ENCODE peak calls at places on chromosomes 16 and 17, in seven cellular contexts. One of them, this sample, is unnamed.

GRCh38 chr17:57045868-57046671 is 39.0 kb upstream of the AKAP1 start:
- DNase-seq in Peyer's patch: peak; percentile 59
- DNase-seq in esophagus muscularis mucosa: no peak
- DNase-seq in tibial nerve: no peak
- DNase-seq in stomach: peak; percentile 70
- DNase-seq in upper lobe of left lung: peak; percentile 87
- DNase-seq in K562: no peak
- DNase-seq in this sample: peak; percentile 58

GRCh38 chr17:2064511-2064910 is 9.6 kb downstream of the HIC1 start:
- DNase-seq in tibial nerve: no peak
- DNase-seq in stomach: no peak
- DNase-seq in esophagus muscularis mucosa: peak; percentile 92
- DNase-seq in Peyer's patch: peak; percentile 77
- DNase-seq in K562: no peak
- DNase-seq in upper lobe of left lung: no peak
- DNase-seq in this sample: peak; percentile 48

GRCh38 chr16:27239906-27240655 is 28.5 kb downstream of the NSMCE1 start:
- DNase-seq in stomach: no peak
- DNase-seq in K562: no peak
- DNase-seq in tibial nerve: no peak
- DNase-seq in Peyer's patch: peak; percentile 35
- DNase-seq in esophagus muscularis mucosa: no peak
- DNase-seq in upper lobe of left lung: no peak
- DNase-seq in this sample: no peak

GRCh38 chr16:27703545-27703944 is 153.6 kb downstream of the KATNIP start:
- DNase-seq in Peyer's patch: no peak
- DNase-seq in K562: no peak
- DNase-seq in esophagus muscularis mucosa: no peak
- DNase-seq in upper lobe of left lung: no peak
- DNase-seq in tibial nerve: no peak
- DNase-seq in stomach: no peak
- DNase-seq in this sample: no peak

GRCh38 chr16:51119576-51120288 is 31.3 kb downstream of the SALL1 start:
- DNase-seq in upper lobe of left lung: no peak
- DNase-seq in Peyer's patch: no peak
- DNase-seq in K562: no peak
- DNase-seq in esophagus muscularis mucosa: no peak
- DNase-seq in stomach: no peak
- DNase-seq in tibial nerve: no peak
- DNase-seq in this sample: no peak

GRCh38 chr16:27222499-27223225 is 19.3 kb downstream of the KDM8 start:
- DNase-seq in stomach: peak; percentile 38
- DNase-seq in esophagus muscularis mucosa: peak; percentile 93
- DNase-seq in upper lobe of left lung: no peak
- DNase-seq in Peyer's patch: no peak
- DNase-seq in tibial nerve: no peak
- DNase-seq in K562: no peak
- DNase-seq in this sample: no peak

GRCh38 chr16:52545544-52546262 is 1.2 kb downstream of the TOX3 start:
- DNase-seq in stomach: no peak
- DNase-seq in upper lobe of left lung: peak; percentile 59
- DNase-seq in Peyer's patch: peak; percentile 52
- DNase-seq in esophagus muscularis mucosa: no peak
- DNase-seq in K562: no peak
- DNase-seq in tibial nerve: no peak
- DNase-seq in this sample: no peak

GRCh38 chr16:63720848-63721247 is 1401.0 kb downstream of the CDH11 start:
- DNase-seq in K562: no peak
- DNase-seq in stomach: no peak
- DNase-seq in tibial nerve: no peak
- DNase-seq in upper lobe of left lung: no peak
- DNase-seq in Peyer's patch: no peak
- DNase-seq in esophagus muscularis mucosa: no peak
- DNase-seq in this sample: no peak

GRCh38 chr17:13540546-13540945 is 61.2 kb downstream of the HS3ST3A1 start:
- DNase-seq in Peyer's patch: no peak
- DNase-seq in tibial nerve: no peak
- DNase-seq in K562: no peak
- DNase-seq in upper lobe of left lung: no peak
- DNase-seq in esophagus muscularis mucosa: no peak
- DNase-seq in stomach: no peak
- DNase-seq in this sample: no peak

GRCh38 chr17:27503636-27504035 is 47.4 kb downstream of the KSR1 start:
- DNase-seq in upper lobe of left lung: no peak
- DNase-seq in stomach: no peak
- DNase-seq in K562: no peak
- DNase-seq in Peyer's patch: no peak
- DNase-seq in esophagus muscularis mucosa: no peak
- DNase-seq in tibial nerve: no peak
- DNase-seq in this sample: no peak

GRCh38 chr16:27706803-27707685 is 157.1 kb downstream of the KATNIP start:
- DNase-seq in esophagus muscularis mucosa: no peak
- DNase-seq in Peyer's patch: peak; percentile 22
- DNase-seq in tibial nerve: no peak
- DNase-seq in stomach: no peak
- DNase-seq in K562: no peak
- DNase-seq in upper lobe of left lung: no peak
- DNase-seq in this sample: no peak

DNA sequence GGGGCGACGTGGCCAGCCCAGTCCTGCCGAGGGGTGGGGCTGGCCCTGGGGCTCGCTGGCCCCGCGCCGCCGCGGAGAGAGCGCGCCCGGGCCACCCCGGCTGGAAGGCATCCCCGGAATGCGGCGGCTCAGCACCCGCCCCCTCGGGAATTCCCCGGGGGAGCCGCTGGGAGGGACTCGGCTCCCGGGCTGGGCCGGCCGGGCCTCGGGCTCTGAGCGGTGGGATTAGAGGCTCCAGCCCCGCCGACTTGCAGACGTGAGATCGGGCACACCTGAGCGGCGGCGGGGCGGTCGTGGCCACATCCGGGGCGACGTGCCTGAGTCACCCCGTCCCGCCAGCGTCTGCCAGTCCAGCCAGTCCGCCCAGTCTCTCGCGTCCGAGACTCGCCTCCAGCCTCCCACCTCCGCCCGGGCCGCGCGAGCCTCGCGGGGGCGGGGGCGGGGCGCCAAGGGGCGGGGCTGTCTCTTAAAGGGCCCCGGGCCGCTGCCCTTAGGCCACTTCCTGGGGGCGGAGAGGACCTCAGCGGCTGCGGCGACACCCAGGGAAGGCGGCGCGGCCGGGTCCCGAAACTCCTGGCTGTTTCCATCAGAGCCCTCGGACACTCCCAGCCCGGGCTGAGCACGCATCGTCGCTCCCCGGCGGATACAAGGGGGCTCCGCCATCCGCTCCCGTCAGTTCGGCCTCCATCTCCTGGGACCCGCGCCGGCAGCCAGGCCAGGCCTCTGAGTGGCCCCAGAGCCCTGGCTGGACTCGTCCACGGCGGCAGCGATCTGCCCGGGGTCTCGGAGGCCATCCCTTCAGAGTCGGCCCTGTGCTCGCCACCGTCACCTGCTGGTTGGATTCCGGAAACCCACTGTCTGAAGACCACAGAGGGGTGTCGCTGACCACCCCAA is at the start of gene KCTD11:
- DNase-seq in K562: peak; percentile 89
- DNase-seq in tibial nerve: peak; percentile 85
- DNase-seq in upper lobe of left lung: peak; percentile 99
- DNase-seq in stomach: peak; percentile 97
- DNase-seq in esophagus muscularis mucosa: peak; percentile 96
- DNase-seq in Peyer's patch: peak; percentile 96
- DNase-seq in this sample: peak; percentile 80
- TF ChIP-seq CTCF in K562: peak; percentile 54
- TF ChIP-seq CTCF in tibial nerve: peak; percentile 61
- TF ChIP-seq CTCF in upper lobe of left lung: peak; percentile 69
- TF ChIP-seq CTCF in stomach: peak; percentile 31
- TF ChIP-seq CTCF in esophagus muscularis mucosa: peak; percentile 47
- TF ChIP-seq CTCF in Peyer's patch: peak; percentile 52
- TF ChIP-seq CTCF in this sample: no peak

GRCh38 chr16:84193480-84193879 is 2.5 kb downstream of the ADAD2 start:
- DNase-seq in upper lobe of left lung: no peak
- DNase-seq in K562: no peak
- DNase-seq in Peyer's patch: no peak
- DNase-seq in stomach: no peak
- DNase-seq in esophagus muscularis mucosa: no peak
- DNase-seq in tibial nerve: no peak
- DNase-seq in this sample: no peak

GRCh38 chr16:84194470-84195200 is 3.7 kb downstream of the ADAD2 start:
- DNase-seq in K562: no peak
- DNase-seq in upper lobe of left lung: peak; percentile 72
- DNase-seq in tibial nerve: no peak
- DNase-seq in stomach: no peak
- DNase-seq in esophagus muscularis mucosa: no peak
- DNase-seq in Peyer's patch: peak; percentile 73
- DNase-seq in this sample: no peak

GRCh38 chr16:84196101-84196500 is 5.1 kb downstream of the ADAD2 start:
- DNase-seq in K562: no peak
- DNase-seq in esophagus muscularis mucosa: no peak
- DNase-seq in tibial nerve: no peak
- DNase-seq in stomach: no peak
- DNase-seq in Peyer's patch: no peak
- DNase-seq in upper lobe of left lung: peak; percentile 58
- DNase-seq in this sample: no peak

GRCh38 chr16:84195201-84196093 is 4.5 kb downstream of the ADAD2 start:
- DNase-seq in Peyer's patch: no peak
- DNase-seq in tibial nerve: no peak
- DNase-seq in upper lobe of left lung: peak; percentile 73
- DNase-seq in stomach: no peak
- DNase-seq in esophagus muscularis mucosa: no peak
- DNase-seq in K562: no peak
- DNase-seq in this sample: no peak

GRCh38 chr16:84194018-84194417 is 3.1 kb downstream of the ADAD2 start:
- DNase-seq in esophagus muscularis mucosa: no peak
- DNase-seq in upper lobe of left lung: no peak
- DNase-seq in tibial nerve: no peak
- DNase-seq in Peyer's patch: no peak
- DNase-seq in K562: no peak
- DNase-seq in stomach: no peak
- DNase-seq in this sample: no peak
- TF ChIP-seq POLR2A in esophagus muscularis mucosa: no peak
- TF ChIP-seq POLR2A in upper lobe of left lung: no peak
- TF ChIP-seq POLR2A in tibial nerve: no peak
- TF ChIP-seq POLR2A in Peyer's patch: no peak
- TF ChIP-seq POLR2A in K562: no peak
- TF ChIP-seq POLR2A in stomach: no peak
- TF ChIP-seq POLR2A in this sample: no peak

GRCh38 chr16:56122251-56122650 is 69.0 kb upstream of the GNAO1 start:
- DNase-seq in K562: no peak
- DNase-seq in upper lobe of left lung: no peak
- DNase-seq in tibial nerve: no peak
- DNase-seq in esophagus muscularis mucosa: no peak
- DNase-seq in stomach: no peak
- DNase-seq in Peyer's patch: no peak
- DNase-seq in this sample: no peak

GRCh38 chr16:56121156-56121500 is 70.2 kb upstream of the GNAO1 start:
- DNase-seq in K562: no peak
- DNase-seq in stomach: no peak
- DNase-seq in Peyer's patch: no peak
- DNase-seq in upper lobe of left lung: no peak
- DNase-seq in esophagus muscularis mucosa: no peak
- DNase-seq in tibial nerve: no peak
- DNase-seq in this sample: peak; percentile 4

GRCh38 chr16:56120447-56121155 is 70.7 kb upstream of the GNAO1 start:
- DNase-seq in upper lobe of left lung: no peak
- DNase-seq in Peyer's patch: no peak
- DNase-seq in stomach: no peak
- DNase-seq in esophagus muscularis mucosa: no peak
- DNase-seq in tibial nerve: no peak
- DNase-seq in K562: no peak
- DNase-seq in this sample: no peak

DNA sequence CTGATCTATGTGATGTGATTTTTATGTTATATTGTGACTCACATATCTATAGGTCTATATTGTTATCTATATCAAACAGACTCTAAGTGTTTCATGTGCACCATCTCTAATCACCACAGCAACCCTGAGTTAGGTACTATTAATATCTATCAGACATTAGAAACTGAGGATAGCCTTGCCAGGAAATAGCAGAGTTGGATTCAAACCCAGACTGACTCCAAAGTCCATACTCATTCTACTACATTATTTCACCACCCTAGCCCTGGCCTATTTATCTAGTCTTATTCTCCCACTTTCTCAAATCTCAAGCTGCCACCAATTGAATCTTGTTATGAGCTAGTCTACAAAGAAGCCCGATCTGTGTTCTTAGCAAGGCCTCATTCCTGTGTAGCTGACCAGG is 65.4 kb upstream of the GNAO1 start:
- DNase-seq in esophagus muscularis mucosa: no peak
- DNase-seq in K562: no peak
- DNase-seq in upper lobe of left lung: no peak
- DNase-seq in Peyer's patch: no peak
- DNase-seq in stomach: no peak
- DNase-seq in tibial nerve: no peak
- DNase-seq in this sample: no peak
- TF ChIP-seq CTCF in esophagus muscularis mucosa: no peak
- TF ChIP-seq CTCF in K562: no peak
- TF ChIP-seq CTCF in upper lobe of left lung: no peak
- TF ChIP-seq CTCF in Peyer's patch: no peak
- TF ChIP-seq CTCF in stomach: no peak
- TF ChIP-seq CTCF in tibial nerve: no peak
- TF ChIP-seq CTCF in this sample: no peak

DNA sequence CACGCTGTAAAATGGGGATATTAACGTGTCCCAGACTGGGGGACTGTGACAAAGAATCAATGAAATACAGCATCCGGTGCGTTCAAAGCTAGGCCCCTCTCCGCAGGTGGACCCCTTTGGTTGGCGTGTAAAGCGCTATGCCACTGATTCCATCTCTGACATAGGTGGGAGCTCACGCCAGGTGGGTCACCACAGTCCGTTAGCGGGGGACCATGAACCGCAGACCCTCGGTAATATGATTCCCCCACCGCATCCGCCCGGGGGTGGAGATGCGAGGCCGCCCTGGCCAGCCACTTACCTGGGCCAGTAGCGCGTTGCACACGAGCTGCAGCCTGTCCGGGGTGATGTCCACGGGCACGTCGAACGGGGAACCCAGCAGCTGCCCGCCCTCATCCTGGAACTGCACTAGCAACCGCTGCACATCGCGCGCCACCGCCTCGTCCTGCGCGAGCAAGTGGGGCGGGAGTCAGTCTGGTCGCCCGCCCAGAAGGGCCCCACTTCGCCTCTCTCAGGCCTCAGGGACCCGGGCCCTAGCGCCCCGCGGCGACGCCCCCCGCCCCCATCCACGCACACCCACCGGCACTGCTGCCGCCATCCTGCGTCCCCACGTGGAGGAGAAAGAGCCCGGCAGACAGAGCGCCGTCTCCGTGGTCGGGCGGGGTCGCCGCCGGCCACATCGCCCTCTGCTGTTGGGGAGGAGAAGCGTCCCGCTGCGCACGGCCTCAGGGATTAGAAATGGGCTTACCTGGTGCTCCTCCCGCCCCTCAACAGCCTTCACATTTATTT is at the start of gene NLE1:
- DNase-seq in esophagus muscularis mucosa: no peak
- DNase-seq in tibial nerve: peak; percentile 62
- DNase-seq in Peyer's patch: peak; percentile 91
- DNase-seq in stomach: peak; percentile 81
- DNase-seq in upper lobe of left lung: peak; percentile 96
- DNase-seq in K562: peak; percentile 94
- DNase-seq in this sample: peak; percentile 91
- TF ChIP-seq POLR2A in esophagus muscularis mucosa: no peak
- TF ChIP-seq POLR2A in tibial nerve: no peak
- TF ChIP-seq POLR2A in Peyer's patch: no peak
- TF ChIP-seq POLR2A in stomach: no peak
- TF ChIP-seq POLR2A in upper lobe of left lung: no peak
- TF ChIP-seq POLR2A in K562: peak; percentile 84
- TF ChIP-seq POLR2A in this sample: peak; percentile 63